ENCODE peak calls at places on chromosomes 1 and 21, in six cellular contexts. One of them, this sample, is unnamed.

GRCh38 chr1:109788695-109789521 is 25.2 kb upstream of the EPS8L3 start:
- DNase-seq in GM12892: no peak
- DNase-seq in H1: no peak
- DNase-seq in GM12878: no peak
- DNase-seq in K562: peak; percentile 72
- DNase-seq in HepG2: peak; percentile 44
- DNase-seq in this sample: peak; percentile 46

GRCh38 chr1:28779751-28780150 is 32.2 kb upstream of the OPRD1 start:
- DNase-seq in GM12892: no peak
- DNase-seq in H1: no peak
- DNase-seq in GM12878: no peak
- DNase-seq in K562: no peak
- DNase-seq in HepG2: no peak
- DNase-seq in this sample: no peak

GRCh38 chr1:22503721-22504410 is 52.2 kb downstream of the ZBTB40 start:
- DNase-seq in GM12892: no peak
- DNase-seq in H1: no peak
- DNase-seq in GM12878: no peak
- DNase-seq in K562: no peak
- DNase-seq in HepG2: peak; percentile 30
- DNase-seq in this sample: no peak

GRCh38 chr1:232438476-232438875 is 191.5 kb downstream of the SIPA1L2 start:
- DNase-seq in GM12892: no peak
- DNase-seq in H1: no peak
- DNase-seq in GM12878: no peak
- DNase-seq in K562: no peak
- DNase-seq in HepG2: no peak
- DNase-seq in this sample: no peak

GRCh38 chr1:180525696-180526000 is 23.3 kb upstream of the ACBD6 start:
- DNase-seq in GM12892: no peak
- DNase-seq in H1: no peak
- DNase-seq in GM12878: no peak
- DNase-seq in K562: no peak
- DNase-seq in HepG2: no peak
- DNase-seq in this sample: no peak

GRCh38 chr21:32391755-32392154 is 1.1 kb downstream of the URB1 start:
- DNase-seq in GM12892: no peak
- DNase-seq in H1: no peak
- DNase-seq in GM12878: no peak
- DNase-seq in K562: no peak
- DNase-seq in HepG2: no peak
- DNase-seq in this sample: no peak

GRCh38 chr1:228902781-228903572 is 167.7 kb downstream of the RHOU start:
- DNase-seq in GM12892: no peak
- DNase-seq in H1: no peak
- DNase-seq in GM12878: no peak
- DNase-seq in K562: no peak
- DNase-seq in HepG2: peak; percentile 91
- DNase-seq in this sample: no peak

GRCh38 chr1:24450321-24450720 is 34.7 kb downstream of the NIPAL3 start:
- DNase-seq in GM12892: no peak
- DNase-seq in H1: no peak
- DNase-seq in GM12878: no peak
- DNase-seq in K562: no peak
- DNase-seq in HepG2: no peak
- DNase-seq in this sample: no peak

GRCh38 chr1:29211086-29212030 is 19.4 kb downstream of the MECR start:
- DNase-seq in GM12892: no peak
- DNase-seq in H1: no peak
- DNase-seq in GM12878: no peak
- DNase-seq in K562: no peak
- DNase-seq in HepG2: no peak
- DNase-seq in this sample: no peak

GRCh38 chr1:42429623-42430022 is 26.2 kb downstream of the ZMYND12 start:
- DNase-seq in GM12892: no peak
- DNase-seq in H1: no peak
- DNase-seq in GM12878: no peak
- DNase-seq in K562: no peak
- DNase-seq in HepG2: peak; percentile 31
- DNase-seq in this sample: no peak

GRCh38 chr1:167797005-167797404 is 75.2 kb downstream of the MPZL1 start:
- DNase-seq in GM12892: no peak
- DNase-seq in H1: no peak
- DNase-seq in GM12878: no peak
- DNase-seq in K562: no peak
- DNase-seq in HepG2: no peak
- DNase-seq in this sample: no peak

GRCh38 chr21:25039461-25040380 is 567.6 kb downstream of the MRPL39 start:
- DNase-seq in GM12892: no peak
- DNase-seq in H1: no peak
- DNase-seq in GM12878: peak; percentile 82
- DNase-seq in K562: no peak
- DNase-seq in HepG2: no peak
- DNase-seq in this sample: no peak

GRCh38 chr1:241590734-241591133 is 49.4 kb downstream of the CHML start:
- DNase-seq in GM12892: no peak
- DNase-seq in H1: no peak
- DNase-seq in GM12878: no peak
- DNase-seq in K562: peak; percentile 3
- DNase-seq in HepG2: no peak
- DNase-seq in this sample: no peak

GRCh38 chr1:41138549-41138948 is 103.6 kb downstream of the SCMH1 start:
- DNase-seq in GM12892: no peak
- DNase-seq in H1: no peak
- DNase-seq in GM12878: no peak
- DNase-seq in K562: no peak
- DNase-seq in HepG2: no peak
- DNase-seq in this sample: no peak

GRCh38 chr1:76477131-76477530 is 390.1 kb upstream of the ST6GALNAC5 start:
- DNase-seq in GM12892: no peak
- DNase-seq in H1: no peak
- DNase-seq in GM12878: no peak
- DNase-seq in K562: no peak
- DNase-seq in HepG2: no peak
- DNase-seq in this sample: no peak

GRCh38 chr1:3858231-3858981 is 1.1 kb downstream of the DFFB start:
- DNase-seq in GM12892: no peak
- DNase-seq in H1: no peak
- DNase-seq in GM12878: no peak
- DNase-seq in K562: no peak
- DNase-seq in HepG2: peak; percentile 22
- DNase-seq in this sample: no peak

GRCh38 chr1:245396615-245397014 is 241.8 kb downstream of the KIF26B start:
- DNase-seq in GM12892: no peak
- DNase-seq in H1: no peak
- DNase-seq in GM12878: no peak
- DNase-seq in K562: no peak
- DNase-seq in HepG2: no peak
- DNase-seq in this sample: no peak

GRCh38 chr1:236168716-236169429 is 26.5 kb downstream of the GPR137B start:
- DNase-seq in GM12892: no peak
- DNase-seq in H1: peak; percentile 21
- DNase-seq in GM12878: no peak
- DNase-seq in K562: no peak
- DNase-seq in HepG2: peak; percentile 48
- DNase-seq in this sample: no peak

GRCh38 chr1:85628791-85629531 is 48.4 kb downstream of the CCN1 start:
- DNase-seq in GM12892: no peak
- DNase-seq in H1: no peak
- DNase-seq in GM12878: no peak
- DNase-seq in K562: peak; percentile 16
- DNase-seq in HepG2: peak; percentile 82
- DNase-seq in this sample: no peak
- TF ChIP-seq POLR2A in GM12892: no peak
- TF ChIP-seq POLR2A in H1: no peak
- TF ChIP-seq POLR2A in GM12878: no peak
- TF ChIP-seq POLR2A in K562: no peak
- TF ChIP-seq POLR2A in HepG2: peak; percentile 15
- TF ChIP-seq POLR2A in this sample: no peak

GRCh38 chr1:59108481-59109317 is 188.2 kb upstream of the FGGY start:
- DNase-seq in GM12892: no peak
- DNase-seq in H1: no peak
- DNase-seq in GM12878: no peak
- DNase-seq in K562: no peak
- DNase-seq in HepG2: no peak
- DNase-seq in this sample: no peak
- TF ChIP-seq TAF1 in GM12892: no peak
- TF ChIP-seq TAF1 in H1: no peak
- TF ChIP-seq TAF1 in GM12878: no peak
- TF ChIP-seq TAF1 in K562: no peak
- TF ChIP-seq TAF1 in HepG2: no peak
- TF ChIP-seq TAF1 in this sample: no peak

GRCh38 chr1:92924501-92924900 is 36.8 kb downstream of the DIPK1A start:
- DNase-seq in GM12892: no peak
- DNase-seq in H1: no peak
- DNase-seq in GM12878: no peak
- DNase-seq in K562: no peak
- DNase-seq in HepG2: no peak
- DNase-seq in this sample: no peak

GRCh38 chr1:92921031-92922023 is 39.9 kb downstream of the DIPK1A start:
- DNase-seq in GM12892: no peak
- DNase-seq in H1: no peak
- DNase-seq in GM12878: no peak
- DNase-seq in K562: no peak
- DNase-seq in HepG2: no peak
- DNase-seq in this sample: no peak

GRCh38 chr1:92926873-92927272 is 34.4 kb downstream of the DIPK1A start:
- DNase-seq in GM12892: no peak
- DNase-seq in H1: no peak
- DNase-seq in GM12878: no peak
- DNase-seq in K562: no peak
- DNase-seq in HepG2: no peak
- DNase-seq in this sample: no peak

GRCh38 chr1:92922378-92923035 is 38.8 kb downstream of the DIPK1A start:
- DNase-seq in GM12892: no peak
- DNase-seq in H1: no peak
- DNase-seq in GM12878: no peak
- DNase-seq in K562: no peak
- DNase-seq in HepG2: no peak
- DNase-seq in this sample: no peak

GRCh38 chr1:92923664-92924063 is 37.6 kb downstream of the DIPK1A start:
- DNase-seq in GM12892: no peak
- DNase-seq in H1: no peak
- DNase-seq in GM12878: no peak
- DNase-seq in K562: no peak
- DNase-seq in HepG2: no peak
- DNase-seq in this sample: no peak
- TF ChIP-seq POLR2A in GM12892: no peak
- TF ChIP-seq POLR2A in H1: no peak
- TF ChIP-seq POLR2A in GM12878: no peak
- TF ChIP-seq POLR2A in K562: no peak
- TF ChIP-seq POLR2A in HepG2: no peak
- TF ChIP-seq POLR2A in this sample: no peak

GRCh38 chr1:186206046-186206564 is 168.9 kb downstream of the TPR start:
- DNase-seq in GM12892: no peak
- DNase-seq in H1: no peak
- DNase-seq in GM12878: no peak
- DNase-seq in K562: no peak
- DNase-seq in HepG2: no peak
- DNase-seq in this sample: no peak
- TF ChIP-seq TAF1 in GM12892: no peak
- TF ChIP-seq TAF1 in H1: no peak
- TF ChIP-seq TAF1 in GM12878: no peak
- TF ChIP-seq TAF1 in K562: no peak
- TF ChIP-seq TAF1 in HepG2: no peak
- TF ChIP-seq TAF1 in this sample: no peak

GRCh38 chr1:38231941-38232340 is 185.3 kb upstream of the POU3F1 start:
- DNase-seq in GM12892: no peak
- DNase-seq in H1: no peak
- DNase-seq in GM12878: no peak
- DNase-seq in K562: no peak
- DNase-seq in HepG2: no peak
- DNase-seq in this sample: no peak
- TF ChIP-seq POLR2A in GM12892: no peak
- TF ChIP-seq POLR2A in H1: no peak
- TF ChIP-seq POLR2A in GM12878: no peak
- TF ChIP-seq POLR2A in K562: no peak
- TF ChIP-seq POLR2A in HepG2: no peak
- TF ChIP-seq POLR2A in this sample: no peak

DNA sequence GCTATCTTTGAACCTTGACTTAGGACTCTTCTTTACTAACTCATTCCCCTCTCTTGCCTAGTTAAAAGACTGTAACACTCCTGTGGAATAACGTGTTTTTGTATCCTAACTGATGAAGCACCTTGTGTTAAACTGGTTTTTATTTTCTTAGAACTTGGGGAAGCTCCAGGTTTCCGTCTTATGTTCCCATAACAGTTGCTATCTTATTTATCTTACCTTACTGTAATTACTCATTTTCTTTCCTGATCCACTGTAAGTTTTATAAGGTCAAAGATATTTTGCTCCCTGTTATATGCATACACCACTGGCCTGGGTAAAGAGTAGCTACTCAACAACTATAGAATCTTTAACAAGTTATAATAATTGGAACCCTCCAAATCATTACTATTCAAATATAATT is 43.1 kb downstream of the RPL5 start:
- DNase-seq in GM12892: no peak
- DNase-seq in H1: no peak
- DNase-seq in GM12878: no peak
- DNase-seq in K562: no peak
- DNase-seq in HepG2: no peak
- DNase-seq in this sample: no peak
- TF ChIP-seq TAF1 in GM12892: no peak
- TF ChIP-seq TAF1 in H1: no peak
- TF ChIP-seq TAF1 in GM12878: no peak
- TF ChIP-seq TAF1 in K562: no peak
- TF ChIP-seq TAF1 in HepG2: no peak
- TF ChIP-seq TAF1 in this sample: no peak

GRCh38 chr1:58927026-58927721 is 143.3 kb upstream of the JUN start:
- DNase-seq in GM12892: no peak
- DNase-seq in H1: no peak
- DNase-seq in GM12878: no peak
- DNase-seq in K562: no peak
- DNase-seq in HepG2: no peak
- DNase-seq in this sample: no peak
- TF ChIP-seq POLR2A in GM12892: no peak
- TF ChIP-seq POLR2A in H1: no peak
- TF ChIP-seq POLR2A in GM12878: no peak
- TF ChIP-seq POLR2A in K562: no peak
- TF ChIP-seq POLR2A in HepG2: no peak
- TF ChIP-seq POLR2A in this sample: no peak

DNA sequence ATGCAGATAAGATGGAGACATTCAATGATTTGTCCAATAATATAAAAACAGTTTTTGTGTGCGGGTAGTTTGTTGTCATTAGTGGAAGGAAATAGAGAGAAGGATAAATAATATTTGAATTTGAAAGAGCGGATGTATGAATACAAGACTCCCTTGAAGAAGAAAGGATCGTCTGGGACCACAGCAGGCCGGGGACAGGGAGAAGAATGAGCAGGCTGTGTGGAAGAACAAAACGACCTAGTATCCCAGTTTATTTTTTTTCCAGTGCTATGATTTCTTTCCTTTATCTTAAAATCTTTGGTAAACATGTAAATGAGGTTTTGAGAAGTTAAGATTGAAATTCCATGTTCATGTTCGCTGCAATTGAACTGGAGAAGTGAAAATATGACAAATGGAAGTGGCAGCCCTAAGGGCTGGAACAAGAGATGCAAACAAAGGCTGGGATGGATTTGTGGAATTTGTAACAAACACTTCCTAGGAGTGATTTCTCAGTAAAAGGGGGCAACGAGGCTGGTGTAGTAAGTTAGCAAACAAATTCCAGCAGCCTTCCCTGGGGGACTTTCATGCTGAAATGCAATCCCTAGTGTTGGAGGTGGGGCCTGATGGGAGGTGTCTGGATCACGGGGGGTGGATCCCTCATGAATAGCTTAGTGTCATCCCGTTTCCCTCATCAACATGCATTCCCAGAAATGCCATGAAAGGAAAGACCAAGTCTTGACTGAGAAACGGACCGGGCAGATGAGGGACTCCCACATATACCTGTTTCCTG is 10.2 kb upstream of the IFI16 start:
- DNase-seq in GM12892: no peak
- DNase-seq in H1: peak; percentile 82
- DNase-seq in GM12878: no peak
- DNase-seq in K562: no peak
- DNase-seq in HepG2: no peak
- DNase-seq in this sample: no peak
- TF ChIP-seq TAF1 in GM12892: no peak
- TF ChIP-seq TAF1 in H1: peak; percentile 64
- TF ChIP-seq TAF1 in GM12878: no peak
- TF ChIP-seq TAF1 in K562: no peak
- TF ChIP-seq TAF1 in HepG2: no peak
- TF ChIP-seq TAF1 in this sample: no peak